ENCODE peak calls at places on chromosome 17, in six cellular contexts. U, R, S, O, D and A are unnamed samples.

GRCh38 chr17:63927464-63928171 is 4.5 kb downstream of the CD79B start:
- DNase-seq in U (no peak), R (no peak), S (no peak), O (no peak), D (no peak), A (no peak)

GRCh38 chr17:43114101-43114691 is 11.0 kb downstream of the BRCA1 start:
- DNase-seq in U (no peak), R (no peak), S (no peak), O (no peak), D (no peak), A (no peak)

GRCh38 chr17:17088104-17088485 is 45.8 kb downstream of the MPRIP start:
- DNase-seq in U (no peak), R (no peak), S (no peak), O (no peak), D (no peak), A (no peak)

GRCh38 chr17:77693301-77693700 is 265.2 kb upstream of the TNRC6C start:
- DNase-seq in U (no peak), R (no peak), S (no peak), O (no peak), D (no peak), A (no peak)

GRCh38 chr17:72446525-72447250 is 325.9 kb downstream of the SOX9 start:
- DNase-seq in U (no peak), R (no peak), S (no peak), O (no peak), D (no peak), A (no peak)

GRCh38 chr17:334974-335481 is 17.6 kb downstream of the RPH3AL start:
- DNase-seq in U (no peak), R (no peak), S (no peak), O (no peak), D (no peak), A (no peak)

GRCh38 chr17:73494096-73494954 is 149.9 kb downstream of the SDK2 start:
- DNase-seq in U (no peak), R (no peak), S (no peak), O (no peak), D (no peak), A (no peak)

GRCh38 chr17:76053230-76054111 is 18.8 kb downstream of the SRP68 start:
- DNase-seq in U (no peak), R (no peak), S (no peak), O (peak; percentile 73), D (no peak), A (no peak)

GRCh38 chr17:28950017-28950751 is 1.1 kb downstream of the PHF12 start:
- DNase-seq in U (peak; percentile 60), R (peak; percentile 59), S (no peak), O (no peak), D (peak; percentile 31), A (peak; percentile 73)

GRCh38 chr17:66506641-66507040 is 204.2 kb downstream of the PRKCA start:
- DNase-seq in U (no peak), R (no peak), S (no peak), O (no peak), D (no peak), A (no peak)

GRCh38 chr17:41977991-41978390 is 11.4 kb downstream of the CNP start:
- DNase-seq in U (no peak), R (no peak), S (no peak), O (no peak), D (no peak), A (no peak)

GRCh38 chr17:55264273-55264639 is 504 bp upstream of the HLF start:
- DNase-seq in U (no peak), R (no peak), S (no peak), O (no peak), D (no peak), A (no peak)

GRCh38 chr17:77861981-77862645 is 96.4 kb upstream of the TNRC6C start:
- DNase-seq in U (no peak), R (no peak), S (no peak), O (no peak), D (no peak), A (no peak)

GRCh38 chr17:50205111-50205821 is 3.8 kb upstream of the COL1A1 start:
- DNase-seq in U (no peak), R (no peak), S (no peak), O (no peak), D (no peak), A (no peak)

GRCh38 chr17:3049705-3050295 is 13.6 kb downstream of the OR1D5 start:
- DNase-seq in U (no peak), R (no peak), S (no peak), O (no peak), D (no peak), A (no peak)

GRCh38 chr17:17723354-17724261 is 42.4 kb downstream of the RAI1 start:
- DNase-seq in U (no peak), R (peak; percentile 30), S (no peak), O (no peak), D (no peak), A (no peak)

GRCh38 chr17:69592692-69593350 is 178.3 kb downstream of the MAP2K6 start:
- DNase-seq in U (no peak), R (no peak), S (no peak), O (no peak), D (no peak), A (no peak)

GRCh38 chr17:59381716-59382570 is 50.5 kb downstream of the YPEL2 start:
- DNase-seq in U (no peak), R (no peak), S (no peak), O (no peak), D (no peak), A (no peak)